ENCODE peak calls at places on chromosomes 16 and 17, in eight cellular contexts. U is BJ; W is stimulated activated CD4-positive, alpha-beta T cell treated with anti-CD3 and anti-CD28 coated beads, Interleukin-4, amount 100 ng/mL, for 1 hour; V is astrocyte of the spinal cord; M is EH; S is neuronal stem cell; P is COLO829; L is activated CD4-positive, alpha-beta T cell treated with anti-CD3 and anti-CD28 coated beads, Interleukin-2, amount 50 U/mL, for 24 hours. J is an unnamed sample.

GRCh38 chr17:64503821-64504768 is 2.0 kb downstream of the DDX5 start:
- DNase-seq in M (no peak), S (no peak), P (no peak), U (no peak), L (no peak), V (no peak), W (no peak), J (no peak)

GRCh38 chr17:65530985-65531507 is 30.4 kb downstream of the AXIN2 start:
- DNase-seq in S (peak), M (peak), V (peak), P (no peak), W (no peak), L (no peak), U (no peak), J (no peak)

GRCh38 chr16:88352261-88353200 is 30.2 kb upstream of the ZNF469 start:
- DNase-seq in U (no peak), L (no peak), P (no peak), S (no peak), W (no peak), M (peak), V (no peak), J (no peak)

GRCh38 chr17:27608330-27609230 is 22.4 kb upstream of the LGALS9 start:
- DNase-seq in V (no peak), L (no peak), M (no peak), S (no peak), U (no peak), P (no peak), W (no peak), J (no peak)

GRCh38 chr17:51493206-51493605 is 232.9 kb downstream of the UTP18 start:
- DNase-seq in L (no peak), M (no peak), W (no peak), V (no peak), U (no peak), S (no peak), P (no peak), J (no peak)

GRCh38 chr17:18259621-18260331 is 686 bp upstream of the MIEF2 start:
- DNase-seq in S (no peak), V (no peak), U (no peak), L (no peak), M (peak), W (no peak), P (no peak), J (no peak)

GRCh38 chr16:55622930-55623561 is 32.7 kb upstream of the SLC6A2 start:
- DNase-seq in U (no peak), L (no peak), W (no peak), V (peak), P (no peak), S (no peak), M (no peak), J (no peak)

GRCh38 chr16:4899474-4899846 is 37.5 kb downstream of the PPL start:
- DNase-seq in V (no peak), L (no peak), W (no peak), S (no peak), U (no peak), P (no peak), M (no peak), J (no peak)

GRCh38 chr16:85383836-85384825 is 229.0 kb upstream of the GSE1 start:
- DNase-seq in V (no peak), U (no peak), L (no peak), W (no peak), M (no peak), S (no peak), P (no peak), J (no peak)

GRCh38 chr17:2700491-2701141 is 10.9 kb downstream of the CLUH start:
- DNase-seq in W (no peak), P (no peak), U (no peak), S (no peak), V (no peak), L (no peak), M (no peak), J (no peak)

GRCh38 chr16:28317040-28317880 is 24.9 kb downstream of the SBK1 start:
- DNase-seq in P (peak), S (peak), M (peak), W (peak), L (peak), V (peak), U (no peak), J (peak)

GRCh38 chr17:7862692-7863437 is 5.1 kb downstream of the CYB5D1 start:
- DNase-seq in W (peak), L (no peak), M (peak), U (no peak), P (no peak), S (peak), V (peak), J (no peak)

GRCh38 chr17:61285483-61286320 is 113.9 kb upstream of the TBX2 start:
- DNase-seq in U (peak), S (no peak), M (peak), L (no peak), W (no peak), V (peak), P (no peak), J (no peak)

GRCh38 chr17:1280652-1281051 is 1.2 kb downstream of the TRARG1 start:
- DNase-seq in L (no peak), W (no peak), P (no peak), V (no peak), M (no peak), S (no peak), U (no peak), J (no peak)

GRCh38 chr17:77419547-77420475 is 279.0 kb downstream of the SEC14L1 start:
- DNase-seq in U (no peak), P (no peak), M (peak), S (no peak), V (peak), L (no peak), W (no peak), J (no peak)

J was measured in stimulated activated CD8-positive, alpha-beta memory T cell treated with anti-CD3 and anti-CD28 coated beads, Interleukin-7, amount 100 ng/mL, for 48 hours.